ENCODE peak calls at places on chromosomes 13 and 19, in four cellular contexts. X is K562, D is H1, B is GM12878. H is an unnamed sample.

GRCh38 chr13:34174671-34175145 is 356.8 kb downstream of the RFC3 start:
- DNase-seq in X (no peak), D (no peak), B (no peak), H (no peak)

GRCh38 chr19:867855-868457 is 8.5 kb downstream of the CFD start:
- DNase-seq in X (no peak), D (no peak), B (no peak), H (no peak)

GRCh38 chr13:69980799-69981198 is 126.8 kb upstream of the ATXN8OS start:
- DNase-seq in X (no peak), D (no peak), B (no peak), H (no peak)

GRCh38 chr19:8609210-8610040 is 1.1 kb downstream of the ADAMTS10 start:
- DNase-seq in X (peak; percentile 31), D (peak; percentile 36), B (no peak), H (peak; percentile 32)

GRCh38 chr13:99374169-99374991 is 67.2 kb upstream of the GPR183 start:
- DNase-seq in X (no peak), D (no peak), B (no peak), H (no peak)

GRCh38 chr13:113965383-113965874 is 8.4 kb downstream of the C13orf46 start:
- DNase-seq in X (no peak), D (no peak), B (no peak), H (no peak)

GRCh38 chr13:109315481-109315880 is 470.9 kb downstream of the IRS2 start:
- DNase-seq in X (no peak), D (no peak), B (no peak), H (no peak)

GRCh38 chr19:3097442-3097871 is 3.3 kb downstream of the GNA11 start:
- DNase-seq in X (no peak), D (no peak), B (no peak), H (no peak)

GRCh38 chr19:3336680-3337523 is 29.5 kb upstream of the NFIC start:
- DNase-seq in X (no peak), D (no peak), B (no peak), H (peak; percentile 24)

GRCh38 chr19:42246143-42246868 is 3.9 kb upstream of the GSK3A start:
- DNase-seq in X (peak; percentile 48), D (no peak), B (no peak), H (no peak)

GRCh38 chr13:26929971-26930730 is 169.6 kb upstream of the GPR12 start:
- DNase-seq in X (peak; percentile 72), D (peak; percentile 56), B (no peak), H (peak; percentile 39)

GRCh38 chr19:41308450-41309224 is 1.3 kb upstream of the CCDC97 start:
- DNase-seq in X (peak; percentile 66), D (peak; percentile 86), B (peak; percentile 76), H (peak; percentile 76)

GRCh38 chr13:109281823-109282239 is 504.6 kb downstream of the IRS2 start:
- DNase-seq in X (no peak), D (no peak), B (no peak), H (no peak)

GRCh38 chr13:99285432-99286182 is 21.6 kb downstream of the GPR183 start:
- DNase-seq in X (no peak), D (no peak), B (no peak), H (peak; percentile 42)

GRCh38 chr13:102236341-102236740 is 165.5 kb downstream of the FGF14 start:
- DNase-seq in X (no peak), D (no peak), B (no peak), H (peak; percentile 25)

GRCh38 chr19:19062454-19063182 is 1.2 kb upstream of the SLC25A42 start:
- DNase-seq in X (no peak), D (no peak), B (no peak), H (peak; percentile 30)

GRCh38 chr19:8302357-8302691 is 5.8 kb downstream of the CD320 start:
- DNase-seq in X (peak; percentile 11), D (no peak), B (no peak), H (no peak)

GRCh38 chr13:113930711-113931637 is 42.9 kb downstream of the C13orf46 start:
- DNase-seq in X (no peak), D (no peak), B (peak; percentile 44), H (no peak)

GRCh38 chr13:50950808-50951207 is 41.2 kb downstream of the RNASEH2B start:
- DNase-seq in X (no peak), D (no peak), B (no peak), H (no peak)

GRCh38 chr19:39144487-39145071 is 19.0 kb downstream of the PAK4 start:
- DNase-seq in X (no peak), D (no peak), B (no peak), H (no peak)

GRCh38 chr19:1452802-1453524 is 3.0 kb downstream of the APC2 start:
- DNase-seq in X (no peak), D (no peak), B (no peak), H (no peak)

GRCh38 chr19:35856546-35857149 is at the start of gene KIRREL2:
- DNase-seq in X (no peak), D (no peak), B (no peak), H (no peak)

GRCh38 chr19:33473644-33474305 is 47.8 kb downstream of the PEPD start:
- DNase-seq in X (no peak), D (no peak), B (no peak), H (no peak)

GRCh38 chr13:113848431-113849260 is 15.2 kb downstream of the GAS6 start:
- DNase-seq in X (no peak), D (no peak), B (no peak), H (no peak)

GRCh38 chr13:113616281-113616906 is 31.8 kb downstream of the TFDP1 start:
- DNase-seq in X (no peak), D (no peak), B (no peak), H (no peak)

GRCh38 chr19:32828139-32828538 is 41.4 kb downstream of the SLC7A9 start:
- DNase-seq in X (no peak), D (no peak), B (no peak), H (peak; percentile 16)

GRCh38 chr13:29465741-29466293 is 129.7 kb downstream of the SLC7A1 start:
- DNase-seq in X (no peak), D (no peak), B (no peak), H (peak; percentile 35)

GRCh38 chr13:83937579-83937978 is 55.3 kb upstream of the SLITRK1 start:
- DNase-seq in X (no peak), D (no peak), B (no peak), H (no peak)

GRCh38 chr13:33349996-33350826 is 64.7 kb upstream of the STARD13 start:
- DNase-seq in X (no peak), D (no peak), B (no peak), H (no peak)

GRCh38 chr19:1601613-1602064 is 3.6 kb downstream of the UQCR11 start:
- DNase-seq in X (peak; percentile 45), D (no peak), B (no peak), H (no peak)

GRCh38 chr13:105047676-105048295 is 1487.7 kb downstream of the EFNB2 start:
- DNase-seq in X (no peak), D (no peak), B (no peak), H (no peak)

GRCh38 chr19:1854542-1855039 is 6.3 kb upstream of the REXO1 start:
- DNase-seq in X (no peak), D (no peak), B (no peak), H (no peak)

GRCh38 chr13:94704347-94705080 is 7.8 kb downstream of the SOX21 start:
- DNase-seq in X (no peak), D (no peak), B (no peak), H (no peak)

GRCh38 chr13:43388282-43389034 is 365.1 kb downstream of the DNAJC15 start:
- DNase-seq in X (no peak), D (no peak), B (no peak), H (no peak)

GRCh38 chr13:52177276-52177675 is 17.9 kb upstream of the NEK3 start:
- DNase-seq in X (no peak), D (no peak), B (no peak), H (no peak)

GRCh38 chr19:2478324-2478755 is 2.4 kb downstream of the GADD45B start:
- DNase-seq in X (no peak), D (no peak), B (no peak), H (no peak)

GRCh38 chr19:46239193-46239767 is 9.7 kb downstream of the IGFL1 start:
- DNase-seq in X (no peak), D (no peak), B (no peak), H (no peak)

GRCh38 chr19:46240693-46241092 is 11.2 kb downstream of the IGFL1 start:
- DNase-seq in X (no peak), D (no peak), B (no peak), H (no peak)

GRCh38 chr19:46241676-46242075 is 12.1 kb downstream of the IGFL1 start:
- DNase-seq in X (no peak), D (no peak), B (no peak), H (no peak)
- TF ChIP-seq BRCA1 in X (no peak), D (no peak), B (no peak), H (no peak)

GRCh38 chr19:13923194-13923987 is 14.8 kb downstream of the PODNL1 start:
- DNase-seq in X (no peak), D (no peak), B (no peak), H (no peak)

GRCh38 chr19:13929956-13930355 is 8.3 kb downstream of the PODNL1 start:
- DNase-seq in X (no peak), D (no peak), B (no peak), H (no peak)

GRCh38 chr19:13925990-13926389 is 12.2 kb downstream of the PODNL1 start:
- DNase-seq in X (no peak), D (no peak), B (no peak), H (no peak)

GRCh38 chr19:13929340-13929739 is 8.9 kb downstream of the PODNL1 start:
- DNase-seq in X (peak; percentile 13), D (no peak), B (no peak), H (no peak)

GRCh38 chr19:13926715-13927114 is 11.5 kb downstream of the PODNL1 start:
- DNase-seq in X (no peak), D (no peak), B (no peak), H (no peak)
- TF ChIP-seq BRCA1 in X (no peak), D (no peak), B (no peak), H (no peak)

GRCh38 chr13:61898207-61898606 is 482.6 kb upstream of the PCDH20 start:
- DNase-seq in X (no peak), D (no peak), B (no peak), H (no peak)
- TF ChIP-seq BRCA1 in X (no peak), D (no peak), B (no peak), H (no peak)

GRCh38 chr19:45276284-45276687 is 25.2 kb downstream of the MARK4 start:
- DNase-seq in X (no peak), D (no peak), B (no peak), H (peak; percentile 87)

GRCh38 chr19:45271709-45272108 is 20.6 kb downstream of the MARK4 start:
- DNase-seq in X (no peak), D (no peak), B (no peak), H (peak; percentile 25)

GRCh38 chr19:45278087-45278486 is 27.0 kb downstream of the MARK4 start:
- DNase-seq in X (no peak), D (no peak), B (no peak), H (no peak)

GRCh38 chr19:45273532-45273877 is 22.4 kb downstream of the MARK4 start:
- DNase-seq in X (no peak), D (no peak), B (no peak), H (no peak)

GRCh38 chr19:45275370-45275971 is 24.4 kb downstream of the MARK4 start:
- DNase-seq in X (no peak), D (no peak), B (no peak), H (no peak)
- TF ChIP-seq BRCA1 in X (no peak), D (no peak), B (no peak), H (no peak)

H was measured in HepG2.